ENCODE peak calls at places on chromosomes 16 and 17, in six cellular contexts. E is thoracic aorta; X is CD8-positive, alpha-beta memory T cell; G is esophagus squamous epithelium; A is tibial artery; V is heart right ventricle. Y is an unnamed sample. For H3K27me3, the result is how much of the 10 kb centered on the place peaks cover.

GRCh38 chr17:76538281-76538931 is 897 bp upstream of the CYGB start:
- DNase-seq in E (no peak), X (no peak), G (no peak), A (peak), V (no peak), Y (no peak)

GRCh38 chr17:59840908-59841666 is 51.7 kb downstream of the TUBD1 start:
- DNase-seq in E (no peak), X (no peak), G (no peak), A (no peak), V (no peak), Y (no peak)

GRCh38 chr17:33463887-33464286 is 170.8 kb upstream of the ASIC2 start:
- DNase-seq in E (no peak), X (no peak), G (no peak), A (no peak), V (no peak), Y (no peak)

GRCh38 chr17:2636169-2636930 is 42.9 kb downstream of the PAFAH1B1 start:
- DNase-seq in E (no peak), X (no peak), G (no peak), A (no peak), V (no peak), Y (no peak)

GRCh38 chr16:303760-304505 is 21.0 kb downstream of the PDIA2 start:
- DNase-seq in E (no peak), X (no peak), G (no peak), A (no peak), V (no peak), Y (no peak)

GRCh38 chr17:75832652-75833400 is 11.4 kb downstream of the UNC13D start:
- DNase-seq in E (no peak), X (peak), G (no peak), A (no peak), V (no peak), Y (peak)

GRCh38 chr17:82281076-82281475 is 7.6 kb upstream of the CSNK1D start:
- DNase-seq in E (no peak), X (no peak), G (no peak), A (no peak), V (no peak), Y (no peak)

GRCh38 chr16:57510016-57510871 is 24.0 kb upstream of the DOK4 start:
- DNase-seq in E (no peak), X (no peak), G (no peak), A (no peak), V (no peak), Y (no peak)

GRCh38 chr17:17538417-17539391 is 42.5 kb upstream of the RASD1 start:
- DNase-seq in E (no peak), X (no peak), G (no peak), A (no peak), V (no peak), Y (no peak)

GRCh38 chr17:9817086-9817485 is 4.8 kb downstream of the GSG1L2 start:
- DNase-seq in E (no peak), X (no peak), G (no peak), A (no peak), V (no peak), Y (peak)

GRCh38 chr17:41421617-41422016 is 2.8 kb downstream of the KRT37 start:
- DNase-seq in E (no peak), X (no peak), G (no peak), A (no peak), V (no peak), Y (no peak)

DNA sequence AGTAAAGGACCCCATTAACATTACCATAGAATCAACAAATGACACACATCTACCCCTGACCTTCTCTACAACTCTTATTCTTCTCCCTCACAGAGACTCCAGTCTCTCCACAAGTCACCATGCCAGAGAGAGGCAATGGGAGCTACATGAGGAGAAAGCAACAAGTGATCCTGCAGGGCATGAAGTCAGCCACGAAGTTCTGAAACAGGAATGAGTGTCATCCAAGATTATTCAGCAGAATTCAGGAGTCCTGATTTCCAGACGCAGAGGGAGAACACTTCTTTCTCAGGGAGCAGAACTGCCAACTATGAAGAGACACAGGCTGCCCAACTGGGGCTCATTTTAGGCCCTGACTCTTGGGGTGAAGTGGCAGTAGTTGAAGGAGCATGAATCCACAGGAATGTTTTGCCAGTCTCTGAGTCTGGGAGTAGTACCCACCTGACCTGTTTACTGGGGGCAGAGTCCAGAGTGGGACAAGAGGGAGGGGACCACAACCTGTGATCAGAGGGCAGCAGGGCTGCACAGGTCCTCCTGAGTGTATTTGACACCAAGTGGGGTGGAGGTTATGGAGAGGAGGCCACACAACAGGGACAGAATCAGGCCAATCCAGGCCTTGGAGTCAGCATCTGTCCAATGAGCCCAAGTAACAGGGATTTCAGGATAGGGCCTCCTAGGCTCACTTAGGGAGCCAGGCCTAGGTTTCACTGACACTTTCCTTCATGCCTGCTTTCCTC is 2.4 kb upstream of the MTMR4 start:
- DNase-seq in E (no peak), X (no peak), G (no peak), A (no peak), V (no peak), Y (no peak)
- H3K27me3 ChIP-seq in E (under half), X (under half), G (under half), A (under half), V (under half), Y (under half)

GRCh38 chr16:88687254-88687576 is 908 bp upstream of the SNAI3 start:
- DNase-seq in E (no peak), X (no peak), G (no peak), A (no peak), V (no peak), Y (no peak)

GRCh38 chr16:88686062-88686438 is 257 bp downstream of the SNAI3 start:
- DNase-seq in E (no peak), X (peak), G (no peak), A (no peak), V (no peak), Y (no peak)

GRCh38 chr16:88688013-88688778 is 1.9 kb upstream of the SNAI3 start:
- DNase-seq in E (no peak), X (no peak), G (no peak), A (no peak), V (no peak), Y (peak)

GRCh38 chr16:88686439-88687253 is at the start of gene SNAI3:
- DNase-seq in E (no peak), X (peak), G (no peak), A (no peak), V (peak), Y (peak)

GRCh38 chr16:88687676-88688012 is 1.3 kb upstream of the SNAI3 start:
- DNase-seq in E (no peak), X (no peak), G (no peak), A (no peak), V (no peak), Y (no peak)
- H3K27me3 ChIP-seq in E (under half), X (under half), G (half or more), A (half or more), V (under half), Y (under half)

DNA sequence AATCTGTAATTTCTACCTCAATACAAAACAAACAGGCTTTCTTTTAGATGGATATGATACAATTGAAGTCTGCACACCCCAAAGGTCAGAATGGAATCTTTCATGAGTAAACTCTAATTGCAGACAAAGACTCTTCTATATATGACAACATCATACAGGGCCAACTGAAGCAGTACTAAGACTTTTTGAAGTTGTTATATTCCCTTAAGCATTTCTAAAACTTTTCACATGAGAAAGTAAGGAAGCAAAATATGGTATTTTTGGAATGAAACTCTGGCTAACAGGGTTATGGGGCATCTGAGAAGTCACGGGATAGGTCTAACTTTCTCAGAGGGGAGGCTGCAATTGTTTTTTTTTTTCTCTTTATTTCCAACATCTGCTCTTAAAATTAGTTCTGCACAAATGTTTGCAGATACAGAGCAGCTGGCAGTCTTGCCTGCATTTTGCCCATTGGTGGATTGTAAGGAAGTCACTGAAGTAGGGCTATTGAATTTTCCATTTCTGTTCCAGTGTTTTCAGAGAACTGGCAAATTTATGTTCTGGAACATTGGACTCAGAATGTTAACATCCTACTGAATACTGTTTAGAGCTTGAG is 59.1 kb downstream of the SSH2 start:
- DNase-seq in E (no peak), X (no peak), G (no peak), A (no peak), V (no peak), Y (no peak)
- H3K27me3 ChIP-seq in E (under half), X (under half), G (under half), A (under half), V (under half), Y (under half)

GRCh38 chr16:87601322-87602004 is 845 bp upstream of the JPH3 start:
- DNase-seq in E (no peak), X (no peak), G (no peak), A (no peak), V (no peak), Y (no peak)

GRCh38 chr16:87600246-87600645 is 2.1 kb upstream of the JPH3 start:
- DNase-seq in E (no peak), X (no peak), G (no peak), A (no peak), V (no peak), Y (no peak)

GRCh38 chr16:87602821-87603683 is 744 bp downstream of the JPH3 start:
- DNase-seq in E (no peak), X (no peak), G (no peak), A (no peak), V (no peak), Y (peak)

GRCh38 chr16:87603684-87604571 is 1.6 kb downstream of the JPH3 start:
- DNase-seq in E (no peak), X (no peak), G (no peak), A (no peak), V (no peak), Y (peak)

GRCh38 chr16:87602005-87602790 is at the start of gene JPH3:
- DNase-seq in E (no peak), X (no peak), G (no peak), A (no peak), V (no peak), Y (peak)
- H3K27me3 ChIP-seq in E (under half), X (under half), G (half or more), A (half or more), V (half or more), Y (under half)

GRCh38 chr17:79353548-79353947 is 257.3 kb downstream of the RBFOX3 start:
- DNase-seq in E (no peak), X (peak), G (no peak), A (no peak), V (no peak), Y (no peak)

GRCh38 chr17:79349506-79350400 is 261.1 kb downstream of the RBFOX3 start:
- DNase-seq in E (no peak), X (peak), G (no peak), A (no peak), V (no peak), Y (no peak)

GRCh38 chr17:79353016-79353415 is 257.8 kb downstream of the RBFOX3 start:
- DNase-seq in E (no peak), X (no peak), G (no peak), A (no peak), V (no peak), Y (no peak)

GRCh38 chr17:79354173-79354820 is 256.6 kb downstream of the RBFOX3 start:
- DNase-seq in E (no peak), X (peak), G (no peak), A (no peak), V (no peak), Y (no peak)

DNA sequence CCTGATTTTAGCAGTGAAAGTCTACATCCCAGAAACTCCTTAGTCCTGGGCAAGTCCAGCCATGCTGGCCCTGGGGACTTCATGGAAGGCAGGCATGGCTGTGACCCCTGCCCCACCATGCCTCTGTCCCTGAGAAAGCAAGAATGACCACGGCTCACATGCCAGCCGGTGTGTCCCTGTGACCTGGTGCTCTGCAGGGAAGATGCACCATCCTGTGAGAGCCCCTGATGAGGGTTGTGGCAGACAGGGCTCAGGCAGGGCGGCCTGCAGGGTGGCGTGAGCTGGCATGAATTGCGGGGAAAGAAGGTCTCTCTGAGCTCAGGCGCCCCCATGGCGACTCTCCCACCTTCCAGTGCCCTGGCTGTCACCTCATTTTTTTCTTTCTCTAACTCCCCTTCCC is 260.3 kb downstream of the RBFOX3 start:
- DNase-seq in E (no peak), X (no peak), G (no peak), A (no peak), V (no peak), Y (no peak)
- H3K27me3 ChIP-seq in E (under half), X (under half), G (half or more), A (half or more), V (under half), Y (under half)

GRCh38 chr16:88957887-88958577 is 19.0 kb downstream of the CBFA2T3 start:
- DNase-seq in E (no peak), X (no peak), G (no peak), A (no peak), V (no peak), Y (no peak)
- H3K27me3 ChIP-seq in E (under half), X (under half), G (under half), A (half or more), V (under half), Y (under half)

GRCh38 chr17:45692661-45693060 is 91.5 kb upstream of the CRHR1 start:
- DNase-seq in E (no peak), X (no peak), G (no peak), A (no peak), V (no peak), Y (no peak)

GRCh38 chr17:45688820-45689219 is 95.3 kb upstream of the CRHR1 start:
- DNase-seq in E (no peak), X (no peak), G (no peak), A (no peak), V (no peak), Y (no peak)

GRCh38 chr17:45693792-45694191 is 90.3 kb upstream of the CRHR1 start:
- DNase-seq in E (no peak), X (no peak), G (no peak), A (no peak), V (no peak), Y (no peak)

GRCh38 chr17:45688353-45688752 is 95.8 kb upstream of the CRHR1 start:
- DNase-seq in E (no peak), X (no peak), G (no peak), A (no peak), V (no peak), Y (no peak)

DNA sequence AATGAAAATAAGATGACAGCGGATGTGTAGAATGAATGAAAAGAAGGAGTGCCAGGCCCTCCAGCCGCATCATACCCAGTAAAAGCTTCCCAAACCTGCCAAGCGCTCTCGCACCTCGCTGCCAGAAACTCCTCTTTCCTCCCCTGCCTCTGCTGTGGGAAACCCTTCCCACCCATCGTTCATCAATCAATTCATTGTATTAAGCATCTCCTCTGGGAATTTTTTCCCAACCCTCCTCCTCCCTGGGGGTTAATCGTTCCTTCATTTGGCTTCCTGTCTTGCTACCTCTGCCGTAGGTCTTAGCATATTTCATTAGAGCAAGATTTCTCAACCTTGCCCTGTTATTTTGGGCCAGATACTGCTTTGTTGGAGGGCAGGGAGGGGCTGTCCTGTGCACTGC is 93.2 kb upstream of the CRHR1 start:
- DNase-seq in E (no peak), X (no peak), G (no peak), A (no peak), V (no peak), Y (no peak)
- H3K27me3 ChIP-seq in E (under half), X (under half), G (half or more), A (half or more), V (under half), Y (under half)